ENCODE peak calls at places on chromosome 1, in seven cellular contexts. E is activated T-cell treated with anti-CD3 and anti-CD28 coated beads for 1 hour, J is T-helper 1 cell, U is stomach, S is COR-L47, K is GM13976, W is right cardiac atrium. A is an unnamed sample.

GRCh38 chr1:245957446-245957845 is 549.6 kb downstream of the SMYD3 start:
- DNase-seq in E (no peak), S (no peak), J (no peak), W (no peak), U (no peak), K (no peak), A (no peak)

GRCh38 chr1:3213730-3214129 is 144.7 kb downstream of the PRDM16 start:
- DNase-seq in U (peak), S (no peak), K (no peak), J (no peak), W (no peak), E (no peak), A (no peak)

GRCh38 chr1:65055754-65056153 is 89.4 kb upstream of the JAK1 start:
- DNase-seq in S (no peak), U (no peak), K (no peak), W (no peak), J (no peak), E (no peak), A (no peak)

GRCh38 chr1:8219530-8219929 is 98.4 kb upstream of the SLC45A1 start:
- DNase-seq in K (no peak), W (no peak), U (no peak), J (no peak), E (no peak), S (no peak), A (no peak)

GRCh38 chr1:5998906-5999301 is 6.7 kb upstream of the NPHP4 start:
- DNase-seq in K (no peak), U (no peak), W (no peak), S (no peak), J (no peak), E (no peak), A (no peak)

GRCh38 chr1:198880818-198881597 is 242.2 kb downstream of the PTPRC start:
- DNase-seq in E (no peak), J (no peak), U (no peak), W (no peak), S (no peak), K (peak), A (no peak)

GRCh38 chr1:173870252-173871075 is 2.3 kb downstream of the ZBTB37 start:
- DNase-seq in S (no peak), K (peak), J (no peak), E (no peak), U (peak), W (no peak), A (no peak)

GRCh38 chr1:178308438-178308837 is 188.3 kb downstream of the CLEC20A start:
- DNase-seq in S (no peak), U (no peak), W (no peak), K (no peak), E (no peak), J (no peak), A (no peak)

GRCh38 chr1:34739613-34740012 is 15.2 kb upstream of the GJB5 start:
- DNase-seq in K (no peak), E (no peak), J (no peak), W (no peak), U (no peak), S (peak), A (no peak)

GRCh38 chr1:166902279-166902678 is 26.2 kb upstream of the TADA1 start:
- DNase-seq in W (no peak), U (no peak), J (no peak), E (no peak), K (no peak), S (no peak), A (no peak)

GRCh38 chr1:201505505-201505893 is 1.4 kb downstream of the CSRP1 start:
- DNase-seq in W (no peak), U (no peak), J (no peak), K (no peak), S (peak), E (no peak), A (no peak)

GRCh38 chr1:173255214-173255813 is 48.2 kb upstream of the TNFSF4 start:
- DNase-seq in U (no peak), E (no peak), J (no peak), W (no peak), S (no peak), K (no peak), A (no peak)

GRCh38 chr1:59879556-59879955 is 47.0 kb downstream of the CYP2J2 start:
- DNase-seq in K (peak), J (no peak), S (peak), U (peak), E (peak), W (peak), A (peak)

GRCh38 chr1:14939527-14940284 is 213.8 kb upstream of the TMEM51 start:
- DNase-seq in W (no peak), S (no peak), J (no peak), E (no peak), K (no peak), U (no peak), A (no peak)

GRCh38 chr1:154747841-154748766 is 122.0 kb downstream of the KCNN3 start:
- DNase-seq in K (peak), E (peak), W (no peak), J (no peak), S (no peak), U (no peak), A (peak)

GRCh38 chr1:48681476-48682305 is 95.0 kb downstream of the BEND5 start:
- DNase-seq in J (no peak), W (peak), S (no peak), U (no peak), E (no peak), K (no peak), A (no peak)

GRCh38 chr1:181656491-181656890 is 173.2 kb downstream of the CACNA1E start:
- DNase-seq in K (no peak), J (no peak), W (no peak), U (no peak), S (no peak), E (no peak), A (no peak)

GRCh38 chr1:96865731-96866684 is 144.4 kb downstream of the PTBP2 start:
- DNase-seq in U (no peak), K (no peak), E (no peak), W (no peak), S (no peak), J (no peak), A (no peak)

GRCh38 chr1:203379831-203380230 is 28.9 kb upstream of the FMOD start:
- DNase-seq in J (no peak), E (no peak), S (no peak), U (no peak), K (no peak), W (no peak), A (no peak)

GRCh38 chr1:54811066-54811465 is 9.9 kb upstream of the TTC22 start:
- DNase-seq in W (no peak), U (peak), E (no peak), K (no peak), S (no peak), J (no peak), A (no peak)

GRCh38 chr1:245656189-245656717 is 501.5 kb downstream of the KIF26B start:
- DNase-seq in E (no peak), K (no peak), J (no peak), W (no peak), U (no peak), S (no peak), A (no peak)

GRCh38 chr1:227892930-227893695 is 54.6 kb downstream of the WNT9A start:
- DNase-seq in S (no peak), W (no peak), K (no peak), E (no peak), J (peak), U (peak), A (no peak)

GRCh38 chr1:7385471-7386225 is 385.4 kb upstream of the VAMP3 start:
- DNase-seq in W (no peak), E (no peak), J (no peak), U (peak), K (no peak), S (no peak), A (no peak)

GRCh38 chr1:160400284-160400645 is at the start of gene VANGL2:
- DNase-seq in E (peak), J (no peak), U (peak), S (peak), W (peak), K (peak), A (peak)

GRCh38 chr1:74674278-74675048 is 871 bp upstream of the ERICH3 start:
- DNase-seq in J (no peak), S (no peak), W (no peak), U (no peak), K (peak), E (no peak), A (no peak)

GRCh38 chr1:197908695-197909336 is 6.4 kb downstream of the C1orf53 start:
- DNase-seq in W (no peak), S (no peak), K (peak), E (no peak), U (no peak), J (no peak), A (no peak)

GRCh38 chr1:45552309-45552708 is 1.7 kb downstream of the AKR1A1 start:
- DNase-seq in J (no peak), K (no peak), U (peak), E (no peak), W (no peak), S (peak), A (no peak)

GRCh38 chr1:67105508-67105907 is 29.3 kb downstream of the C1orf141 start:
- DNase-seq in E (no peak), S (no peak), K (no peak), J (no peak), U (no peak), W (no peak), A (no peak)

GRCh38 chr1:41668967-41669366 is 184.5 kb upstream of the EDN2 start:
- DNase-seq in S (no peak), K (no peak), U (no peak), E (no peak), W (no peak), J (no peak), A (no peak)

GRCh38 chr1:27994060-27994459 is 34.3 kb downstream of the XKR8 start:
- DNase-seq in W (no peak), S (no peak), K (no peak), E (no peak), J (no peak), U (no peak), A (no peak)

GRCh38 chr1:156898151-156898550 is 4.6 kb downstream of the PEAR1 start:
- DNase-seq in W (peak), U (peak), E (no peak), K (no peak), J (no peak), S (no peak), A (no peak)

GRCh38 chr1:40840526-40841323 is 21.4 kb downstream of the CITED4 start:
- DNase-seq in K (no peak), E (no peak), J (no peak), W (no peak), S (no peak), U (no peak), A (no peak)

GRCh38 chr1:21939650-21940374 is 2.7 kb upstream of the HSPG2 start:
- DNase-seq in U (peak), E (no peak), S (peak), W (peak), J (no peak), K (no peak), A (no peak)